ENCODE peak calls at places on chromosomes 2 and 18, in four cellular contexts. One of them, this sample, is unnamed. For H3K36me3, the result is how much of the 10 kb centered on the place peaks cover.

GRCh38 chr2:55733335-55733734 is 39.7 kb upstream of the PNPT1 start:
- DNase-seq in colonic mucosa: no peak
- DNase-seq in mesendoderm: no peak
- DNase-seq in PC-3: no peak
- DNase-seq in this sample: no peak

GRCh38 chr2:56192664-56193305 is 9.0 kb downstream of the CCDC85A start:
- DNase-seq in colonic mucosa: no peak
- DNase-seq in mesendoderm: no peak
- DNase-seq in PC-3: no peak
- DNase-seq in this sample: no peak

GRCh38 chr2:234269769-234270204 is 219.3 kb downstream of the SPP2 start:
- DNase-seq in colonic mucosa: no peak
- DNase-seq in mesendoderm: no peak
- DNase-seq in PC-3: peak
- DNase-seq in this sample: no peak

GRCh38 chr2:38446418-38446817 is 69.3 kb upstream of the ATL2 start:
- DNase-seq in colonic mucosa: no peak
- DNase-seq in mesendoderm: peak
- DNase-seq in PC-3: no peak
- DNase-seq in this sample: no peak

GRCh38 chr2:235135990-235136561 is 184.3 kb downstream of the SH3BP4 start:
- DNase-seq in colonic mucosa: peak
- DNase-seq in mesendoderm: peak
- DNase-seq in PC-3: peak
- DNase-seq in this sample: peak

GRCh38 chr2:23268467-23269263 is 116.3 kb upstream of the KLHL29 start:
- DNase-seq in colonic mucosa: no peak
- DNase-seq in mesendoderm: no peak
- DNase-seq in PC-3: no peak
- DNase-seq in this sample: no peak

GRCh38 chr18:45617284-45617683 is 2.0 kb downstream of the SLC14A2 start:
- DNase-seq in colonic mucosa: peak
- DNase-seq in mesendoderm: no peak
- DNase-seq in PC-3: peak
- DNase-seq in this sample: no peak

GRCh38 chr2:17171446-17172049 is 346.7 kb downstream of the RAD51AP2 start:
- DNase-seq in colonic mucosa: no peak
- DNase-seq in mesendoderm: peak
- DNase-seq in PC-3: peak
- DNase-seq in this sample: peak

GRCh38 chr2:232636788-232637420 is 3.5 kb downstream of the EFHD1 start:
- DNase-seq in colonic mucosa: no peak
- DNase-seq in mesendoderm: no peak
- DNase-seq in PC-3: no peak
- DNase-seq in this sample: no peak

GRCh38 chr2:30708491-30709290 is 98.6 kb downstream of the CAPN13 start:
- DNase-seq in colonic mucosa: peak
- DNase-seq in mesendoderm: no peak
- DNase-seq in PC-3: peak
- DNase-seq in this sample: no peak

GRCh38 chr2:10006248-10007147 is 36.9 kb upstream of the KLF11 start:
- DNase-seq in colonic mucosa: no peak
- DNase-seq in mesendoderm: peak
- DNase-seq in PC-3: peak
- DNase-seq in this sample: no peak

GRCh38 chr2:146477383-146477782 is 1367.4 kb upstream of the ACVR2A start:
- DNase-seq in colonic mucosa: no peak
- DNase-seq in mesendoderm: no peak
- DNase-seq in PC-3: no peak
- DNase-seq in this sample: no peak

GRCh38 chr2:195119231-195119630 is 537.8 kb upstream of the SLC39A10 start:
- DNase-seq in colonic mucosa: no peak
- DNase-seq in mesendoderm: no peak
- DNase-seq in PC-3: no peak
- DNase-seq in this sample: no peak

GRCh38 chr18:57497372-57498294 is 62.5 kb downstream of the ONECUT2 start:
- DNase-seq in colonic mucosa: no peak
- DNase-seq in mesendoderm: no peak
- DNase-seq in PC-3: peak
- DNase-seq in this sample: no peak

GRCh38 chr18:56248613-56249235 is 389.7 kb downstream of the TXNL1 start:
- DNase-seq in colonic mucosa: no peak
- DNase-seq in mesendoderm: no peak
- DNase-seq in PC-3: no peak
- DNase-seq in this sample: no peak

GRCh38 chr18:57705011-57705410 is 83.4 kb upstream of the NARS1 start:
- DNase-seq in colonic mucosa: no peak
- DNase-seq in mesendoderm: no peak
- DNase-seq in PC-3: no peak
- DNase-seq in this sample: no peak

GRCh38 chr2:233114421-233114861 is 54.3 kb downstream of the INPP5D start:
- DNase-seq in colonic mucosa: no peak
- DNase-seq in mesendoderm: no peak
- DNase-seq in PC-3: no peak
- DNase-seq in this sample: no peak

GRCh38 chr2:44652701-44653100 is 288.8 kb upstream of the SIX3 start:
- DNase-seq in colonic mucosa: no peak
- DNase-seq in mesendoderm: no peak
- DNase-seq in PC-3: no peak
- DNase-seq in this sample: no peak

GRCh38 chr2:237165405-237166276 is 80.0 kb downstream of the COPS8 start:
- DNase-seq in colonic mucosa: no peak
- DNase-seq in mesendoderm: peak
- DNase-seq in PC-3: peak
- DNase-seq in this sample: peak

GRCh38 chr2:223954401-223954800 is 2.9 kb upstream of the MRPL44 start:
- DNase-seq in colonic mucosa: no peak
- DNase-seq in mesendoderm: no peak
- DNase-seq in PC-3: no peak
- DNase-seq in this sample: no peak

GRCh38 chr2:15159751-15160177 is 401.4 kb downstream of the NBAS start:
- DNase-seq in colonic mucosa: peak
- DNase-seq in mesendoderm: peak
- DNase-seq in PC-3: peak
- DNase-seq in this sample: no peak

GRCh38 chr2:86025976-86026743 is 79.5 kb downstream of the POLR1A start:
- DNase-seq in colonic mucosa: no peak
- DNase-seq in mesendoderm: no peak
- DNase-seq in PC-3: no peak
- DNase-seq in this sample: no peak

GRCh38 chr2:63692002-63692606 is 103.3 kb downstream of the MDH1 start:
- DNase-seq in colonic mucosa: peak
- DNase-seq in mesendoderm: peak
- DNase-seq in PC-3: peak
- DNase-seq in this sample: no peak

GRCh38 chr2:71882236-71882946 is 265.3 kb downstream of the CYP26B1 start:
- DNase-seq in colonic mucosa: no peak
- DNase-seq in mesendoderm: no peak
- DNase-seq in PC-3: no peak
- DNase-seq in this sample: no peak

GRCh38 chr2:10425656-10426055 is 22.5 kb downstream of the ODC1 start:
- DNase-seq in colonic mucosa: no peak
- DNase-seq in mesendoderm: no peak
- DNase-seq in PC-3: no peak
- DNase-seq in this sample: no peak

GRCh38 chr2:158006961-158007664 is 94.6 kb upstream of the UPP2 start:
- DNase-seq in colonic mucosa: no peak
- DNase-seq in mesendoderm: peak
- DNase-seq in PC-3: no peak
- DNase-seq in this sample: no peak

GRCh38 chr2:31434911-31435310 is 20.4 kb upstream of the XDH start:
- DNase-seq in colonic mucosa: no peak
- DNase-seq in mesendoderm: peak
- DNase-seq in PC-3: peak
- DNase-seq in this sample: no peak

GRCh38 chr2:97733341-97734035 is 20.1 kb downstream of the ZAP70 start:
- DNase-seq in colonic mucosa: no peak
- DNase-seq in mesendoderm: no peak
- DNase-seq in PC-3: no peak
- DNase-seq in this sample: no peak

GRCh38 chr2:126783341-126783740 is 115.3 kb upstream of the TEX51 start:
- DNase-seq in colonic mucosa: no peak
- DNase-seq in mesendoderm: no peak
- DNase-seq in PC-3: no peak
- DNase-seq in this sample: no peak

GRCh38 chr2:38160517-38160916 is 84.6 kb upstream of the CYP1B1 start:
- DNase-seq in colonic mucosa: no peak
- DNase-seq in mesendoderm: no peak
- DNase-seq in PC-3: no peak
- DNase-seq in this sample: no peak

GRCh38 chr2:209985879-209986278 is 16.6 kb upstream of the RPE start:
- DNase-seq in colonic mucosa: no peak
- DNase-seq in mesendoderm: peak
- DNase-seq in PC-3: no peak
- DNase-seq in this sample: no peak

GRCh38 chr2:38947241-38948239 is 57.9 kb downstream of the ARHGEF33 start:
- DNase-seq in colonic mucosa: peak
- DNase-seq in mesendoderm: peak
- DNase-seq in PC-3: peak
- DNase-seq in this sample: peak

GRCh38 chr2:196534533-196534932 is 105.0 kb upstream of the CCDC150 start:
- DNase-seq in colonic mucosa: no peak
- DNase-seq in mesendoderm: no peak
- DNase-seq in PC-3: no peak
- DNase-seq in this sample: no peak
- H3K36me3 ChIP-seq in colonic mucosa: under half
- H3K36me3 ChIP-seq in mesendoderm: under half
- H3K36me3 ChIP-seq in PC-3: under half
- H3K36me3 ChIP-seq in this sample: under half

GRCh38 chr2:43313642-43314017 is 87.2 kb upstream of the ZFP36L2 start:
- DNase-seq in colonic mucosa: no peak
- DNase-seq in mesendoderm: no peak
- DNase-seq in PC-3: no peak
- DNase-seq in this sample: no peak

GRCh38 chr2:43312751-43313641 is 86.6 kb upstream of the ZFP36L2 start:
- DNase-seq in colonic mucosa: no peak
- DNase-seq in mesendoderm: no peak
- DNase-seq in PC-3: peak
- DNase-seq in this sample: no peak

GRCh38 chr2:43309935-43310334 is 83.5 kb upstream of the ZFP36L2 start:
- DNase-seq in colonic mucosa: no peak
- DNase-seq in mesendoderm: no peak
- DNase-seq in PC-3: no peak
- DNase-seq in this sample: no peak

GRCh38 chr2:43314299-43314927 is 88.0 kb upstream of the ZFP36L2 start:
- DNase-seq in colonic mucosa: no peak
- DNase-seq in mesendoderm: no peak
- DNase-seq in PC-3: no peak
- DNase-seq in this sample: no peak

GRCh38 chr2:43311276-43311675 is 84.9 kb upstream of the ZFP36L2 start:
- DNase-seq in colonic mucosa: no peak
- DNase-seq in mesendoderm: no peak
- DNase-seq in PC-3: peak
- DNase-seq in this sample: no peak
- H3K27ac ChIP-seq in colonic mucosa: no peak
- H3K27ac ChIP-seq in mesendoderm: no peak
- H3K27ac ChIP-seq in PC-3: no peak
- H3K27ac ChIP-seq in this sample: no peak

GRCh38 chr18:33666915-33667314 is 88.9 kb downstream of the ASXL3 start:
- DNase-seq in colonic mucosa: no peak
- DNase-seq in mesendoderm: no peak
- DNase-seq in PC-3: no peak
- DNase-seq in this sample: no peak

GRCh38 chr18:33665187-33665586 is 87.2 kb downstream of the ASXL3 start:
- DNase-seq in colonic mucosa: no peak
- DNase-seq in mesendoderm: no peak
- DNase-seq in PC-3: no peak
- DNase-seq in this sample: no peak

GRCh38 chr18:33669589-33669988 is 91.6 kb downstream of the ASXL3 start:
- DNase-seq in colonic mucosa: no peak
- DNase-seq in mesendoderm: no peak
- DNase-seq in PC-3: no peak
- DNase-seq in this sample: no peak

GRCh38 chr18:33664528-33664927 is 86.5 kb downstream of the ASXL3 start:
- DNase-seq in colonic mucosa: no peak
- DNase-seq in mesendoderm: no peak
- DNase-seq in PC-3: no peak
- DNase-seq in this sample: no peak

GRCh38 chr18:33665630-33666029 is 87.6 kb downstream of the ASXL3 start:
- DNase-seq in colonic mucosa: no peak
- DNase-seq in mesendoderm: no peak
- DNase-seq in PC-3: no peak
- DNase-seq in this sample: no peak
- H3K4me3 ChIP-seq in colonic mucosa: no peak
- H3K4me3 ChIP-seq in mesendoderm: no peak
- H3K4me3 ChIP-seq in PC-3: no peak
- H3K4me3 ChIP-seq in this sample: no peak

DNA sequence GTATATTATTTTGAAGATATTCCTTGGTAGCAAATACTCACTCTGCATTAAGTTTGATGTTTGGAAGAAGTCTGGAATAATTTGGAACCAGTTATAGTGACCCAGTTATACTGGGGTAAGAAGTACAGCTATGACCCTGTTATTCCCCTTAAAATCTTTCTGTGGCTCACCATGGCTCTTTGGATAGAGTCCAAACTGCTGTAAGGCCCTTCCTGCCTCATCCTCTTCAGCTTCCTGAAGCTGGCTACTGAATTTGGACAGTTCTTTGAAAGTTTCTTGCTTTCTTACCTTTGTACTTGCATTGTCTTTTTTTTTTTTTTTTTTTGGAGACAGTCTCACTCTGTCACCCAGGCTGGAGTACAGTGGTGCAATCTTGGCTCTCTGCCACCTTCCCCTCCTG is 85.6 kb downstream of the ABI2 start:
- DNase-seq in colonic mucosa: no peak
- DNase-seq in mesendoderm: no peak
- DNase-seq in PC-3: no peak
- DNase-seq in this sample: no peak
- H3K36me3 ChIP-seq in colonic mucosa: under half
- H3K36me3 ChIP-seq in mesendoderm: under half
- H3K36me3 ChIP-seq in PC-3: under half
- H3K36me3 ChIP-seq in this sample: under half

DNA sequence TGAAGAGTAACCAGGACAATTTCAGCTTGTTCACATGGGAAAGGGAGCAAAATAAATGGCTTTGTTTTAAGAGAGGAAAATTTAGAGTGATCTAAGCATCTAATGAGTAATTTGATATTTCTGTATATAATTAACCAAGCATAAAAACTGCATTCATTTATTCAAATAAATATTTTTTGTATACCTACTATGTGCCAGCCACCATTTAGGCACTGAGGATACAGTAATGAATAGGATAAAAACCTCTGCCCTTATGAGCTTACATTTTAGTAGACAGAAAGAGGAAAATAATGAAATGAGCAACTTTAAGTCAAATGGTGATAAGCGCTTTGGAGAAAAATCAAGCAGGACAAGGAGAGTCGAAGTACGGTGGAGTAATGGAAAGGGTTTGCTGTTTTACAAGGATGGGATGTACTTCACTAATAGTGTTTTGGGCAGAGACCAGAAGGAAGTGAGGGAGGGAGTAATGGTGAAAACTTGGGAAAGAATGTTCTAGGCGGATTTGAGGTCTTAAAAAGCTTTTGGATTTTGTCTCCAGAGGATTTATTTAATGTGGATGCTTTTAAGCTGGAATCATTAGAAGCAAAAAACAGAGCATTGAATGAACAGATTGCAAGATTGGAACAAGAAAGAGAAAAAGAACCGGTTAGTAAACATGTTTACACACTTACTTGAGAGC is 17.4 kb downstream of the NDC80 start:
- DNase-seq in colonic mucosa: no peak
- DNase-seq in mesendoderm: no peak
- DNase-seq in PC-3: no peak
- DNase-seq in this sample: no peak
- H3K27ac ChIP-seq in colonic mucosa: no peak
- H3K27ac ChIP-seq in mesendoderm: no peak
- H3K27ac ChIP-seq in PC-3: no peak
- H3K27ac ChIP-seq in this sample: no peak

This sample was measured in iPS DF 6.9.